ENCODE peak calls at places on chromosomes 7 and 10, in four cellular contexts. One of them, this sample, is unnamed.

GRCh38 chr10:17415046-17415643 is 39.2 kb downstream of the ST8SIA6 start:
- DNase-seq in HepG2: no peak
- DNase-seq in K562: no peak
- DNase-seq in GM12878: no peak
- DNase-seq in this sample: no peak

GRCh38 chr7:155856656-155857055 is 44.4 kb upstream of the SHH start:
- DNase-seq in GM12878: no peak
- DNase-seq in HepG2: no peak
- DNase-seq in K562: no peak
- DNase-seq in this sample: no peak

GRCh38 chr10:87623191-87623590 is 36.5 kb upstream of the PAPSS2 start:
- DNase-seq in K562: no peak
- DNase-seq in HepG2: no peak
- DNase-seq in GM12878: no peak
- DNase-seq in this sample: no peak

GRCh38 chr10:123704812-123705211 is 38.7 kb downstream of the GPR26 start:
- DNase-seq in K562: no peak
- DNase-seq in HepG2: no peak
- DNase-seq in GM12878: no peak
- DNase-seq in this sample: no peak

GRCh38 chr7:5005066-5005465 is 40.6 kb upstream of the RBAK start:
- DNase-seq in GM12878: no peak
- DNase-seq in HepG2: no peak
- DNase-seq in K562: no peak
- DNase-seq in this sample: no peak

GRCh38 chr10:7551891-7552731 is 114.7 kb downstream of the ITIH5 start:
- DNase-seq in HepG2: no peak
- DNase-seq in GM12878: no peak
- DNase-seq in K562: no peak
- DNase-seq in this sample: no peak

GRCh38 chr10:96470108-96470743 is 43.5 kb downstream of the TLL2 start:
- DNase-seq in K562: peak
- DNase-seq in GM12878: no peak
- DNase-seq in HepG2: peak
- DNase-seq in this sample: peak

GRCh38 chr7:36011588-36011965 is 141.5 kb upstream of the EEPD1 start:
- DNase-seq in GM12878: no peak
- DNase-seq in HepG2: no peak
- DNase-seq in K562: no peak
- DNase-seq in this sample: no peak

GRCh38 chr10:61786728-61787127 is 114.8 kb upstream of the ARID5B start:
- DNase-seq in K562: peak
- DNase-seq in GM12878: peak
- DNase-seq in HepG2: no peak
- DNase-seq in this sample: no peak

GRCh38 chr10:10872035-10872673 is 145.5 kb upstream of the CELF2 start:
- DNase-seq in GM12878: no peak
- DNase-seq in HepG2: no peak
- DNase-seq in K562: no peak
- DNase-seq in this sample: no peak

GRCh38 chr7:38629621-38630020 is 1.6 kb downstream of the AMPH start:
- DNase-seq in GM12878: no peak
- DNase-seq in HepG2: no peak
- DNase-seq in K562: no peak
- DNase-seq in this sample: no peak

GRCh38 chr7:155219154-155219531 is 78.5 kb upstream of the INSIG1 start:
- DNase-seq in HepG2: no peak
- DNase-seq in K562: no peak
- DNase-seq in GM12878: no peak
- DNase-seq in this sample: no peak

GRCh38 chr10:77156406-77156879 is 481.2 kb downstream of the KCNMA1 start:
- DNase-seq in K562: no peak
- DNase-seq in GM12878: no peak
- DNase-seq in HepG2: no peak
- DNase-seq in this sample: no peak

GRCh38 chr10:105266966-105267539 is 626.0 kb downstream of the SORCS3 start:
- DNase-seq in HepG2: no peak
- DNase-seq in GM12878: no peak
- DNase-seq in K562: no peak
- DNase-seq in this sample: no peak

GRCh38 chr7:41584746-41585145 is 118.1 kb downstream of the INHBA start:
- DNase-seq in K562: no peak
- DNase-seq in HepG2: no peak
- DNase-seq in GM12878: no peak
- DNase-seq in this sample: no peak

GRCh38 chr10:52314822-52315552 is 906 bp downstream of the DKK1 start:
- DNase-seq in K562: no peak
- DNase-seq in HepG2: no peak
- DNase-seq in GM12878: no peak
- DNase-seq in this sample: peak

GRCh38 chr7:95867309-95867708 is 95.0 kb downstream of the DYNC1I1 start:
- DNase-seq in K562: no peak
- DNase-seq in HepG2: no peak
- DNase-seq in GM12878: no peak
- DNase-seq in this sample: no peak

GRCh38 chr7:43700059-43700501 is 29.2 kb downstream of the COA1 start:
- DNase-seq in HepG2: peak
- DNase-seq in K562: peak
- DNase-seq in GM12878: no peak
- DNase-seq in this sample: peak

GRCh38 chr10:124063736-124064135 is 29.7 kb downstream of the CHST15 start:
- DNase-seq in K562: no peak
- DNase-seq in GM12878: no peak
- DNase-seq in HepG2: peak
- DNase-seq in this sample: no peak

GRCh38 chr10:1156616-1156886 is 100.4 kb downstream of the WDR37 start:
- DNase-seq in K562: no peak
- DNase-seq in HepG2: no peak
- DNase-seq in GM12878: no peak
- DNase-seq in this sample: no peak

GRCh38 chr10:84018826-84019225 is 120.5 kb upstream of the GHITM start:
- DNase-seq in K562: no peak
- DNase-seq in HepG2: no peak
- DNase-seq in GM12878: no peak
- DNase-seq in this sample: no peak

GRCh38 chr10:43962346-43963191 is 313.9 kb upstream of the ZNF32 start:
- DNase-seq in K562: no peak
- DNase-seq in HepG2: no peak
- DNase-seq in GM12878: no peak
- DNase-seq in this sample: no peak

GRCh38 chr7:20359397-20359963 is 28.8 kb downstream of the ITGB8 start:
- DNase-seq in K562: no peak
- DNase-seq in GM12878: no peak
- DNase-seq in HepG2: no peak
- DNase-seq in this sample: no peak

GRCh38 chr10:132993271-132994260 is 51.2 kb upstream of the CFAP46 start:
- DNase-seq in K562: no peak
- DNase-seq in HepG2: no peak
- DNase-seq in GM12878: no peak
- DNase-seq in this sample: no peak

GRCh38 chr10:126841341-126841902 is 63.8 kb upstream of the DOCK1 start:
- DNase-seq in GM12878: no peak
- DNase-seq in K562: no peak
- DNase-seq in HepG2: no peak
- DNase-seq in this sample: no peak
- TF ChIP-seq NFIC in GM12878: no peak
- TF ChIP-seq NFIC in K562: no peak
- TF ChIP-seq NFIC in HepG2: no peak
- TF ChIP-seq NFIC in this sample: no peak

DNA sequence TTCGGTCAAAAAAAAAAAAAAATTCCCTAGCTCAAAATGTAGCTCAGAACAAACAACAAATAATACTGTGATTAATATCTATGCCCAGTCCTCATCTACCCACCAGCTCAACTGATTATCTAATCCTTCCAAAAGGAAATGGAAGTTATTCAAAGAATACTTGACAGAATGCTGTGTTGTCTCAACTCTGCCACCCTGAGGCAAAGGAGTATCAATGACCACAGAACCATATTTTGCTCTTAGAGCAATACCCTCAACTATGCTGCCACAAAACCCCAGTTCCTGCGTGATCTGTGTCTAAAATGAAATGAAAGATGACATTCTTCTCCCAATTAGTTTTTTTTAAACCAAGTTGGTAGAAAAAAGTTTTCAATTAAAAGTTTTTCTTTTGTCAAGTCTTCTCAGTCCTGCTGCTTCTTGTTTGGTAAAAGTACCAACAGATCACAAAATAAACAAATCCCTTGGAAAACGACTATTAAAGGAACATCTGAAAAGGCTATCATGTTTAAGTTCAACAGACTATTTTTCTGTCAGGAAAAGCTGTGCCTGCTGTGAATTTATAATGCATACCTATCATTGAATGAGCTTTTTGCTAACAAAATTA is 21.6 kb downstream of the RBM28 start:
- DNase-seq in GM12878: no peak
- DNase-seq in HepG2: peak
- DNase-seq in K562: no peak
- DNase-seq in this sample: peak
- TF ChIP-seq NFIC in GM12878: no peak
- TF ChIP-seq NFIC in HepG2: no peak
- TF ChIP-seq NFIC in K562: no peak
- TF ChIP-seq NFIC in this sample: no peak

DNA sequence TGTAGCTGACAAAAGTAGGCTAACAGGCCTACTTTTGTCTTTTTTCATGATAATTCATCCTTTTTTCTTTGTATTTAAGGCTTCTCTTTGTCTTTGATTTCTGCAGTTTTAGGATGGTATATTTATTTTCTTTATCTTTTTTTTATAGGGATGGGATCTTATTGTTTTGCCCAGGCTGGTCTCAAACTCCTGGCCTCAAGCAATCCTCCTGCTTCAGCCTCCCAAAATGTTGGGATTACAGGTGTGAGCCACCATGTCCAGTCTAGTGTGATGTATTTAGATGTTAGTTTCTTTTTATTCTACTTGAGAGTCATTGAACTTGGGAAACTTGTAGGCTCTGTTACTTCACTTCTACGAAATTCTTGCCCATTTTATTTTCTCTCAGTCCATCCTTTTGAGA is 35.4 kb downstream of the TRIM24 start:
- DNase-seq in K562: no peak
- DNase-seq in HepG2: no peak
- DNase-seq in GM12878: no peak
- DNase-seq in this sample: no peak
- TF ChIP-seq NFIC in K562: no peak
- TF ChIP-seq NFIC in HepG2: no peak
- TF ChIP-seq NFIC in GM12878: no peak
- TF ChIP-seq NFIC in this sample: no peak

GRCh38 chr10:24091294-24091693 is 117.6 kb upstream of the KIAA1217 start:
- DNase-seq in GM12878: no peak
- DNase-seq in HepG2: no peak
- DNase-seq in K562: no peak
- DNase-seq in this sample: no peak
- TF ChIP-seq NFIC in GM12878: no peak
- TF ChIP-seq NFIC in HepG2: no peak
- TF ChIP-seq NFIC in K562: no peak
- TF ChIP-seq NFIC in this sample: no peak

DNA sequence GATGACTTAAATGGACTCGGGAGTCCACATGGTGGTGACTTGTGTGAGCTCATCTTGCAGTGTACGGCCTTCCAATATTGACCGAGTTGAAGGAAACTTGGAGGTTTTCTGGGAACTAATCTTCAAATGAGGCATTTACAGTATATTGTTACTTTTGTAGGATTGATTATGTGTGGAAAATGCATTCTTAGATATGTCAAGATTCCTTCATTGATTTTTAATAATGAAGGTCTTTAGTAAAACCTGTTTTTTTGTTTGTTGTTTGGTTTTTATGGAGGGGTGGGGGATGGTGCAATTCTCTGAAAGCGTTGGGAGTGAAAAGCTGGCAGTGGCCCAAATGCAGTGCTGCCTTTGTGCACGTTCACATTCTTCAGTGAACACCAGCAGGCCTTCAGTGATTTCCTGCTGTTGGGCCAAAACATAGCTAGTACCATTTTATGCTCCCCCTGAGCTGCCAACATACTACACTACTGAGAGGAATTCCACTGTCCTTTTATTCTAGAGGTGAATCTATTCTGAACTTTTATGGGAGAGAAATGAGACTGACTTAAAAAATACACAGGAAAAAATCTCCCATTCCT is 50.4 kb downstream of the CCNY start:
- DNase-seq in GM12878: no peak
- DNase-seq in HepG2: peak
- DNase-seq in K562: peak
- DNase-seq in this sample: peak
- TF ChIP-seq NFIC in GM12878: no peak
- TF ChIP-seq NFIC in HepG2: peak
- TF ChIP-seq NFIC in K562: peak
- TF ChIP-seq NFIC in this sample: peak

DNA sequence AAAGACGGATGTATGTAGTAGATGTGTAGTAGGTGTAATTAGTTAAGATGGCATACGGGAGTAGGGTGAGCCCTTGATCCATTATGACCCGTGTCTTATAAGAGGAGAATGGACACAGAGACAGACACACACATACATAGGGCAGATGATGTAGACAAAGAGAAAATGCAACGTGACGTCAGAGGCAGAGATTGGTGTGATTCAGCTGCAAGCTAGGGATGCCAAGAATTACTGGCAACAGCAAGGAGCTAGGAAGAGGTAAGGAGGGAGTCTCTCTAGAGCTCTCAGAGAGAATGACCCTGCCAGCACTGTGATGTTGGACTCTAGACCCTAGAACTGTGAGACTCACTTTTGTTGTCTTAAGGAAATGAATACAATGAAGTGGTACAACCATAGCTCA is 247.0 kb upstream of the HABP2 start:
- DNase-seq in HepG2: no peak
- DNase-seq in GM12878: no peak
- DNase-seq in K562: no peak
- DNase-seq in this sample: no peak
- TF ChIP-seq NFIC in HepG2: no peak
- TF ChIP-seq NFIC in GM12878: no peak
- TF ChIP-seq NFIC in K562: no peak
- TF ChIP-seq NFIC in this sample: no peak